ENCODE peak calls at places on chromosome 4, in five cellular contexts. W, K, E, C and J are unnamed samples.

GRCh38 chr4:25702848-25703247 is 47.2 kb downstream of the SLC34A2 start:
- DNase-seq in W (no peak), C (peak; percentile 80), E (no peak), K (no peak), J (no peak)

GRCh38 chr4:3877236-3877635 is 111.1 kb downstream of the ADRA2C start:
- DNase-seq in C (no peak), K (no peak), E (no peak), W (no peak), J (no peak)

GRCh38 chr4:5995901-5996623 is 22.2 kb downstream of the C4orf50 start:
- DNase-seq in C (no peak), K (no peak), E (no peak), W (no peak), J (no peak)

GRCh38 chr4:67131224-67131623 is 414.1 kb downstream of the CENPC start:
- DNase-seq in W (no peak), C (no peak), E (no peak), K (no peak), J (no peak)

GRCh38 chr4:71540749-71541269 is 202.0 kb downstream of the SLC4A4 start:
- DNase-seq in E (no peak), C (no peak), W (no peak), K (no peak), J (no peak)

GRCh38 chr4:78288327-78288726 is 231.2 kb downstream of the FRAS1 start:
- DNase-seq in W (no peak), E (no peak), C (peak; percentile 59), K (no peak), J (no peak)

GRCh38 chr4:87032884-87033533 is 98.2 kb downstream of the AFF1 start:
- DNase-seq in W (no peak), E (no peak), C (peak; percentile 83), K (no peak), J (no peak)

GRCh38 chr4:172950990-172951389 is 217.6 kb upstream of the GALNT7 start:
- DNase-seq in K (no peak), E (no peak), W (no peak), C (no peak), J (no peak)